ENCODE peak calls at places on chromosomes 16 and 17, in six cellular contexts. One of them, this sample, is unnamed. For H3K4me1 and H3K9me3, the result is how much of the 10 kb centered on the place peaks cover.

GRCh38 chr16:52573365-52574104 is 26.6 kb upstream of the TOX3 start:
- DNase-seq in pancreas: peak
- DNase-seq in CD8-positive, alpha-beta T cell: no peak
- DNase-seq in IMR-90: no peak
- DNase-seq in adrenal gland: no peak
- DNase-seq in mammary epithelial cell: no peak
- DNase-seq in this sample: no peak

GRCh38 chr17:74394275-74394950 is 27.1 kb downstream of the GPR142 start:
- DNase-seq in pancreas: no peak
- DNase-seq in CD8-positive, alpha-beta T cell: no peak
- DNase-seq in IMR-90: no peak
- DNase-seq in adrenal gland: no peak
- DNase-seq in mammary epithelial cell: no peak
- DNase-seq in this sample: no peak

GRCh38 chr16:88390760-88391496 is 8.2 kb downstream of the ZNF469 start:
- DNase-seq in pancreas: no peak
- DNase-seq in CD8-positive, alpha-beta T cell: no peak
- DNase-seq in IMR-90: no peak
- DNase-seq in adrenal gland: no peak
- DNase-seq in mammary epithelial cell: no peak
- DNase-seq in this sample: peak

GRCh38 chr17:16986391-16986790 is 14.5 kb upstream of the TNFRSF13B start:
- DNase-seq in pancreas: no peak
- DNase-seq in CD8-positive, alpha-beta T cell: no peak
- DNase-seq in IMR-90: peak
- DNase-seq in adrenal gland: no peak
- DNase-seq in mammary epithelial cell: no peak
- DNase-seq in this sample: no peak

GRCh38 chr17:59277031-59277430 is 54.4 kb upstream of the YPEL2 start:
- DNase-seq in pancreas: no peak
- DNase-seq in CD8-positive, alpha-beta T cell: no peak
- DNase-seq in IMR-90: no peak
- DNase-seq in adrenal gland: no peak
- DNase-seq in mammary epithelial cell: no peak
- DNase-seq in this sample: no peak

GRCh38 chr16:534089-534635 is 6.7 kb downstream of the CAPN15 start:
- DNase-seq in pancreas: no peak
- DNase-seq in CD8-positive, alpha-beta T cell: no peak
- DNase-seq in IMR-90: no peak
- DNase-seq in adrenal gland: no peak
- DNase-seq in mammary epithelial cell: no peak
- DNase-seq in this sample: no peak

GRCh38 chr16:88264641-88265285 is 118.0 kb upstream of the ZNF469 start:
- DNase-seq in pancreas: peak
- DNase-seq in CD8-positive, alpha-beta T cell: no peak
- DNase-seq in IMR-90: peak
- DNase-seq in adrenal gland: peak
- DNase-seq in mammary epithelial cell: peak
- DNase-seq in this sample: peak

GRCh38 chr16:86424968-86425367 is 85.4 kb upstream of the FOXF1 start:
- DNase-seq in pancreas: no peak
- DNase-seq in CD8-positive, alpha-beta T cell: no peak
- DNase-seq in IMR-90: no peak
- DNase-seq in adrenal gland: no peak
- DNase-seq in mammary epithelial cell: no peak
- DNase-seq in this sample: no peak

GRCh38 chr17:35947156-35947585 is 3.7 kb upstream of the LYZL6 start:
- DNase-seq in pancreas: peak
- DNase-seq in CD8-positive, alpha-beta T cell: peak
- DNase-seq in IMR-90: peak
- DNase-seq in adrenal gland: peak
- DNase-seq in mammary epithelial cell: peak
- DNase-seq in this sample: no peak

GRCh38 chr16:30867747-30868146 is 26.1 kb downstream of the BCL7C start:
- DNase-seq in pancreas: no peak
- DNase-seq in CD8-positive, alpha-beta T cell: no peak
- DNase-seq in IMR-90: no peak
- DNase-seq in adrenal gland: no peak
- DNase-seq in mammary epithelial cell: no peak
- DNase-seq in this sample: no peak

GRCh38 chr16:86496262-86496928 is 13.9 kb upstream of the FOXF1 start:
- DNase-seq in pancreas: no peak
- DNase-seq in CD8-positive, alpha-beta T cell: no peak
- DNase-seq in IMR-90: no peak
- DNase-seq in adrenal gland: no peak
- DNase-seq in mammary epithelial cell: no peak
- DNase-seq in this sample: no peak

GRCh38 chr17:39705786-39706348 is 6.0 kb downstream of the ERBB2 start:
- DNase-seq in pancreas: peak
- DNase-seq in CD8-positive, alpha-beta T cell: no peak
- DNase-seq in IMR-90: no peak
- DNase-seq in adrenal gland: no peak
- DNase-seq in mammary epithelial cell: peak
- DNase-seq in this sample: peak

GRCh38 chr17:42459983-42460300 is 1.3 kb downstream of the ATP6V0A1 start:
- DNase-seq in pancreas: no peak
- DNase-seq in CD8-positive, alpha-beta T cell: no peak
- DNase-seq in IMR-90: peak
- DNase-seq in adrenal gland: no peak
- DNase-seq in mammary epithelial cell: peak
- DNase-seq in this sample: no peak

GRCh38 chr16:48300391-48300856 is 53.1 kb upstream of the ABCC11 start:
- DNase-seq in pancreas: no peak
- DNase-seq in CD8-positive, alpha-beta T cell: no peak
- DNase-seq in IMR-90: peak
- DNase-seq in adrenal gland: no peak
- DNase-seq in mammary epithelial cell: no peak
- DNase-seq in this sample: no peak

GRCh38 chr17:38867179-38867994 is 2.5 kb upstream of the LASP1 start:
- DNase-seq in pancreas: peak
- DNase-seq in CD8-positive, alpha-beta T cell: peak
- DNase-seq in IMR-90: peak
- DNase-seq in adrenal gland: peak
- DNase-seq in mammary epithelial cell: peak
- DNase-seq in this sample: peak

GRCh38 chr17:75875940-75876189 is 2.5 kb downstream of the TRIM47 start:
- DNase-seq in pancreas: no peak
- DNase-seq in CD8-positive, alpha-beta T cell: no peak
- DNase-seq in IMR-90: no peak
- DNase-seq in adrenal gland: no peak
- DNase-seq in mammary epithelial cell: no peak
- DNase-seq in this sample: no peak

GRCh38 chr16:58733671-58734458 is at the start of gene GOT2:
- DNase-seq in pancreas: peak
- DNase-seq in CD8-positive, alpha-beta T cell: peak
- DNase-seq in IMR-90: peak
- DNase-seq in adrenal gland: peak
- DNase-seq in mammary epithelial cell: peak
- DNase-seq in this sample: peak

GRCh38 chr17:60141111-60142018 is 8.4 kb upstream of the CA4 start:
- DNase-seq in pancreas: peak
- DNase-seq in CD8-positive, alpha-beta T cell: no peak
- DNase-seq in IMR-90: peak
- DNase-seq in adrenal gland: no peak
- DNase-seq in mammary epithelial cell: no peak
- DNase-seq in this sample: no peak

GRCh38 chr17:3030096-3030495 is 33.3 kb downstream of the OR1D5 start:
- DNase-seq in pancreas: no peak
- DNase-seq in CD8-positive, alpha-beta T cell: no peak
- DNase-seq in IMR-90: peak
- DNase-seq in adrenal gland: peak
- DNase-seq in mammary epithelial cell: no peak
- DNase-seq in this sample: no peak

GRCh38 chr17:16352303-16352837 is 899 bp downstream of the CENPV start:
- DNase-seq in pancreas: peak
- DNase-seq in CD8-positive, alpha-beta T cell: peak
- DNase-seq in IMR-90: peak
- DNase-seq in adrenal gland: peak
- DNase-seq in mammary epithelial cell: peak
- DNase-seq in this sample: peak

GRCh38 chr16:14196539-14196938 is 125.4 kb downstream of the MRTFB start:
- DNase-seq in pancreas: no peak
- DNase-seq in CD8-positive, alpha-beta T cell: no peak
- DNase-seq in IMR-90: no peak
- DNase-seq in adrenal gland: no peak
- DNase-seq in mammary epithelial cell: no peak
- DNase-seq in this sample: no peak

GRCh38 chr17:56653877-56654276 is 60.4 kb downstream of the NOG start:
- DNase-seq in pancreas: no peak
- DNase-seq in CD8-positive, alpha-beta T cell: peak
- DNase-seq in IMR-90: peak
- DNase-seq in adrenal gland: no peak
- DNase-seq in mammary epithelial cell: peak
- DNase-seq in this sample: no peak

GRCh38 chr16:17309510-17309909 is 161.2 kb downstream of the XYLT1 start:
- DNase-seq in pancreas: no peak
- DNase-seq in CD8-positive, alpha-beta T cell: no peak
- DNase-seq in IMR-90: no peak
- DNase-seq in adrenal gland: no peak
- DNase-seq in mammary epithelial cell: no peak
- DNase-seq in this sample: no peak

GRCh38 chr16:17314148-17314547 is 156.6 kb downstream of the XYLT1 start:
- DNase-seq in pancreas: no peak
- DNase-seq in CD8-positive, alpha-beta T cell: no peak
- DNase-seq in IMR-90: no peak
- DNase-seq in adrenal gland: no peak
- DNase-seq in mammary epithelial cell: no peak
- DNase-seq in this sample: no peak

GRCh38 chr16:17311333-17312099 is 159.2 kb downstream of the XYLT1 start:
- DNase-seq in pancreas: no peak
- DNase-seq in CD8-positive, alpha-beta T cell: no peak
- DNase-seq in IMR-90: no peak
- DNase-seq in adrenal gland: no peak
- DNase-seq in mammary epithelial cell: no peak
- DNase-seq in this sample: no peak

GRCh38 chr16:17313085-17313611 is 157.6 kb downstream of the XYLT1 start:
- DNase-seq in pancreas: peak
- DNase-seq in CD8-positive, alpha-beta T cell: no peak
- DNase-seq in IMR-90: peak
- DNase-seq in adrenal gland: peak
- DNase-seq in mammary epithelial cell: peak
- DNase-seq in this sample: no peak

GRCh38 chr16:17312100-17312732 is 158.5 kb downstream of the XYLT1 start:
- DNase-seq in pancreas: peak
- DNase-seq in CD8-positive, alpha-beta T cell: no peak
- DNase-seq in IMR-90: no peak
- DNase-seq in adrenal gland: no peak
- DNase-seq in mammary epithelial cell: peak
- DNase-seq in this sample: no peak
- H3K4me1 ChIP-seq in pancreas: under half
- H3K4me1 ChIP-seq in CD8-positive, alpha-beta T cell: under half
- H3K4me1 ChIP-seq in IMR-90: under half
- H3K4me1 ChIP-seq in adrenal gland: under half
- H3K4me1 ChIP-seq in mammary epithelial cell: under half
- H3K4me1 ChIP-seq in this sample: under half

DNA sequence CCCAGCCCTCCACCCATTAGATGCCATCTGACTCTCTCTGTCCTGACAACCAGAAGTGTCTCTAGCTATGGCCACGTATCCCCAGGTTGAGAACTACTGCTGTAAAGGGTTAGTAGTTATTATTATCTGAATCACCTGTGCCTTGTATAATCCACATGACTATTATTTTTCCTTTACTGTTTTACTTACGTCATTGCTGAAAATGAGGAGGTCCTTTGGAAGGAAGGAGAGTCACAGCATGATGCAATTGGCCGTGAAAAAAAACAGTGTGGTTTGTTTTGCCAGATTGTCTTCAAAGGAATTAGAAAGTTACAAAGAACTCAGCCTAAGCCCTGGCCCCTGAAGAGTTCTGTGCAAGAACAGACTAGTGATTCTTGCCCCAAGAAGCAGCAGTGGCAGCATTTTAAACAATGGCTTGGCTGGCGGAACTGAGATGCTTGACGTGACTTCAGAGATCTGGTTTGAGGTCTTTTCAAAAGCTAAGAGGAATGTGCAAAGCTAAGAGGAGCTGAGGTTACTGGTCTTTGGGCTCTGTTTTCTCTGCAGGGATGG is 413.3 kb upstream of the EEF2KMT start:
- DNase-seq in pancreas: no peak
- DNase-seq in CD8-positive, alpha-beta T cell: no peak
- DNase-seq in IMR-90: no peak
- DNase-seq in adrenal gland: no peak
- DNase-seq in mammary epithelial cell: no peak
- DNase-seq in this sample: no peak
- TF ChIP-seq CTCF in pancreas: no peak
- TF ChIP-seq CTCF in CD8-positive, alpha-beta T cell: no peak
- TF ChIP-seq CTCF in IMR-90: no peak
- TF ChIP-seq CTCF in adrenal gland: no peak
- TF ChIP-seq CTCF in mammary epithelial cell: no peak
- TF ChIP-seq CTCF in this sample: no peak

DNA sequence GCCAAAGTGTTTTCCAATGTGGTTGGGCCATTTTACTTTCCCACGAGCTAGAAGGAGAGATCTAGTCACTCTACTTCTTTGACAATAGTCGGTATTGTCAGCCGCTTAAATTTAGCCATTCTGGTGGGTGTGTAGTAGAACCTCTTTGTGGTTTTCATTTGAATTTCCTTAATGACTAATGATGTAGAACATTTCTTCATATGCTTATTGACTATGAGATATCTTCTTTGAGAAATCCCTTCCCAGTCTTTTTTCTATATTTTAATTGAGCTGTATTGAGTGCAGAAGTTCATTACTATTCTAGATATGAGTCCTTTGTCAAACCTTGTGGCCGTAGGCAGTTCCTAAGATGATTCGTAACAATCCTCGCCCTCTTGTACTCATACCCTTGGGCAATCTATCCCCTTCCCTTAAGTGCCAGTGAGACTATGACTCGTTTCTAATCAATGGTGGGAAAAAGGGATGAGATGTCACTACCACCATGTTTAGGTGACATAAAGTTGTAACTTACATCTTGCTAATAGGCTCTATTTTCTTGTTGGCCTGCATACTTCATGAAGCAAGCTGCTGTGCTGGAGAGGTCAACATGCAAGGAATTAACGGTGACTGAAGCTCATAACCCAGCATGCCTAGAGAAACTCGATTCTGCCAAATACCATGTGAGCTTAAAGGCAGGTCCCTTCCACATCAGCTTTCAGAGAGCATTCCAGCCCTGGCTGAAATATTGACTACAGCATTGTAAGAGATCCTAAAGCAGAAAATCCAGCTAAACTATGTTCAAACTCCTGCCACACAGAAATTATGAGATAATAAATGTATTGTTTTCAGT is 817.9 kb upstream of the SOX9 start:
- DNase-seq in pancreas: no peak
- DNase-seq in CD8-positive, alpha-beta T cell: no peak
- DNase-seq in IMR-90: no peak
- DNase-seq in adrenal gland: no peak
- DNase-seq in mammary epithelial cell: peak
- DNase-seq in this sample: no peak
- H3K9me3 ChIP-seq in pancreas: under half
- H3K9me3 ChIP-seq in CD8-positive, alpha-beta T cell: under half
- H3K9me3 ChIP-seq in IMR-90: under half
- H3K9me3 ChIP-seq in adrenal gland: under half
- H3K9me3 ChIP-seq in mammary epithelial cell: under half
- H3K9me3 ChIP-seq in this sample: under half

GRCh38 chr17:45132569-45133463 is 501 bp upstream of the PLCD3 start:
- DNase-seq in pancreas: peak
- DNase-seq in CD8-positive, alpha-beta T cell: peak
- DNase-seq in IMR-90: peak
- DNase-seq in adrenal gland: peak
- DNase-seq in mammary epithelial cell: peak
- DNase-seq in this sample: peak
- H3K4me1 ChIP-seq in pancreas: under half
- H3K4me1 ChIP-seq in CD8-positive, alpha-beta T cell: under half
- H3K4me1 ChIP-seq in IMR-90: under half
- H3K4me1 ChIP-seq in adrenal gland: under half
- H3K4me1 ChIP-seq in mammary epithelial cell: half or more
- H3K4me1 ChIP-seq in this sample: half or more

This sample was measured in left ventricle myocardium inferior.